ENCODE peak calls at places on chromosomes 6 and 20, in four cellular contexts. N is dorsolateral prefrontal cortex, V is heart left ventricle, Y is H7. X is an unnamed sample.
A peak's percentile ranks its signal among the peaks of the same experiment; 100 is the strongest.

GRCh38 chr6:146191600-146191999 is 162.7 kb downstream of the GRM1 start:
- DNase-seq in N (no peak), V (no peak), Y (no peak), X (no peak)

GRCh38 chr6:49676671-49677281 is 36.6 kb downstream of the CRISP2 start:
- DNase-seq in N (no peak), V (no peak), Y (no peak), X (no peak)

GRCh38 chr20:8964944-8965562 is 103.8 kb upstream of the PLCB4 start:
- DNase-seq in N (no peak), V (peak; percentile 24), Y (no peak), X (no peak)

GRCh38 chr6:32664827-32665362 is 1.6 kb downstream of the HLA-DQB1 start:
- DNase-seq in N (no peak), V (peak; percentile 39), Y (peak; percentile 41), X (peak; percentile 30)

GRCh38 chr20:62177307-62177706 is 5.5 kb upstream of the MTG2 start:
- DNase-seq in N (no peak), V (no peak), Y (no peak), X (no peak)

GRCh38 chr6:27839303-27840081 is 72.7 kb downstream of the OR2B2 start:
- DNase-seq in N (no peak), V (peak; percentile 31), Y (no peak), X (no peak)

GRCh38 chr6:84224251-84224650 is 3.2 kb downstream of the CEP162 start:
- DNase-seq in N (no peak), V (no peak), Y (no peak), X (no peak)

GRCh38 chr6:26230336-26230735 is 134.7 kb upstream of the BTN3A2 start:
- DNase-seq in N (no peak), V (no peak), Y (no peak), X (no peak)

GRCh38 chr20:13105864-13106457 is 97.2 kb downstream of the SPTLC3 start:
- DNase-seq in N (no peak), V (no peak), Y (no peak), X (no peak)

GRCh38 chr6:122049341-122049740 is 350.1 kb upstream of the HSF2 start:
- DNase-seq in N (no peak), V (no peak), Y (no peak), X (peak; percentile 21)

GRCh38 chr20:18794428-18794787 is 19.2 kb upstream of the SCP2D1 start:
- DNase-seq in N (no peak), V (no peak), Y (no peak), X (no peak)

GRCh38 chr6:126143650-126144260 is 157.4 kb downstream of the TRMT11 start:
- DNase-seq in N (no peak), V (no peak), Y (no peak), X (no peak)

GRCh38 chr6:21874372-21874771 is 280.8 kb downstream of the SOX4 start:
- DNase-seq in N (no peak), V (no peak), Y (no peak), X (no peak)

GRCh38 chr20:21104466-21104761 is 1.7 kb downstream of the LINC00237 start:
- DNase-seq in N (no peak), V (no peak), Y (peak; percentile 76), X (no peak)

GRCh38 chr6:148455225-148455624 is 112.6 kb downstream of the SASH1 start:
- DNase-seq in N (no peak), V (no peak), Y (no peak), X (no peak)

GRCh38 chr20:48772183-48772976 is 55.4 kb downstream of the PREX1 start:
- DNase-seq in N (no peak), V (peak; percentile 59), Y (no peak), X (peak; percentile 63)

GRCh38 chr6:150627601-150628012 is 27.9 kb downstream of the PLEKHG1 start:
- DNase-seq in N (no peak), V (no peak), Y (no peak), X (no peak)

GRCh38 chr6:162478191-162478642 is 249.3 kb downstream of the PRKN start:
- DNase-seq in N (no peak), V (no peak), Y (no peak), X (no peak)

GRCh38 chr20:48538058-48538825 is 289.6 kb downstream of the PREX1 start:
- DNase-seq in N (no peak), V (no peak), Y (peak; percentile 40), X (no peak)

GRCh38 chr20:44900231-44900854 is 9.5 kb upstream of the PABPC1L start:
- DNase-seq in N (no peak), V (no peak), Y (no peak), X (no peak)

GRCh38 chr6:77880501-77880900 is 227.7 kb downstream of the MEI4 start:
- DNase-seq in N (no peak), V (no peak), Y (no peak), X (no peak)

GRCh38 chr6:130470777-130471176 is 105.0 kb downstream of the TMEM200A start:
- DNase-seq in N (no peak), V (no peak), Y (no peak), X (no peak)

GRCh38 chr6:37244430-37245310 is 12.9 kb upstream of the TBC1D22B start:
- DNase-seq in N (no peak), V (peak; percentile 88), Y (no peak), X (peak; percentile 72)

GRCh38 chr20:8735014-8735413 is 333.9 kb upstream of the PLCB4 start:
- DNase-seq in N (no peak), V (no peak), Y (no peak), X (no peak)

GRCh38 chr20:40144581-40144980 is 544.5 kb downstream of the MAFB start:
- DNase-seq in N (no peak), V (no peak), Y (no peak), X (no peak)

GRCh38 chr6:160029525-160029924 is 60.6 kb downstream of the IGF2R start:
- DNase-seq in N (no peak), V (no peak), Y (no peak), X (no peak)

GRCh38 chr20:9508696-9509178 is 5.7 kb upstream of the LAMP5 start:
- DNase-seq in N (no peak), V (no peak), Y (peak; percentile 66), X (no peak)

GRCh38 chr20:2984956-2985661 is 58.3 kb upstream of the GNRH2 start:
- DNase-seq in N (no peak), V (no peak), Y (no peak), X (no peak)

GRCh38 chr6:140544431-140544830 is 1170.0 kb upstream of the CITED2 start:
- DNase-seq in N (no peak), V (no peak), Y (no peak), X (no peak)

GRCh38 chr20:37956099-37956498 is 53.2 kb downstream of the VSTM2L start:
- DNase-seq in N (no peak), V (no peak), Y (no peak), X (no peak)

GRCh38 chr6:1864496-1864895 is 254.8 kb downstream of the FOXC1 start:
- DNase-seq in N (no peak), V (no peak), Y (no peak), X (no peak)

GRCh38 chr6:15329154-15329781 is 83.4 kb downstream of the JARID2 start:
- DNase-seq in N (no peak), V (no peak), Y (no peak), X (no peak)

GRCh38 chr6:15331143-15331542 is 85.3 kb downstream of the JARID2 start:
- DNase-seq in N (no peak), V (no peak), Y (no peak), X (no peak)

GRCh38 chr6:15332441-15332840 is 86.6 kb downstream of the JARID2 start:
- DNase-seq in N (no peak), V (no peak), Y (no peak), X (no peak)

GRCh38 chr6:15331629-15332241 is 85.9 kb downstream of the JARID2 start:
- DNase-seq in N (peak; percentile 29), V (no peak), Y (no peak), X (no peak)

GRCh38 chr6:15330174-15330934 is 84.5 kb downstream of the JARID2 start:
- DNase-seq in N (no peak), V (no peak), Y (no peak), X (no peak)
- H3K4me3 ChIP-seq in N (no peak overlapping the region), V (no peak overlapping the region), Y (no peak overlapping the region), X (no peak overlapping the region)

GRCh38 chr20:22717466-22717865 is 133.1 kb upstream of the FOXA2 start:
- DNase-seq in N (no peak), V (peak; percentile 38), Y (no peak), X (no peak)
- H3K4me3 ChIP-seq in N (no peak overlapping the region), V (no peak overlapping the region), Y (no peak overlapping the region), X (no peak overlapping the region)

DNA sequence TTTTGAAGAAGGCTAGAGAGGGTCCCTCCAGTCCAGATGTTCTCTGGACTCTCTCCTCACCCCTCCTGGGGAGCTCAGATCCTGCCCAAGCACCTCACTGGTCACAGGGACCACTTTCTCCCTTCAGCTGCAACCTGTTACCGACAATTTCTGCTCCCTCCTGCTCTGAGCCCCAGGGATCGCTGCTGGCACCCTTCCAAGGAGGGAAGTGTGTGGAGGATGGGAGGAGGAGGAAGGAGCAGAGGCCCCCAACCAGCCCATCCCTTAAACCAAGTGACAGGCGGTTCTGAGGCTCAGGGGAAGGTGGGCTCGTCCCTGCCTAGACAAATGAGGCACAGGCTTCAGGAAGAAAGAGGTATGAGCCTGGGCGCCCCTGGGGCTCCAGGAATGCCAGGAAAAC is 13.9 kb downstream of the PMEPA1 start:
- DNase-seq in N (no peak), V (no peak), Y (no peak), X (no peak)
- H3K4me3 ChIP-seq in N (no peak overlapping the region), V (no peak overlapping the region), Y (no peak overlapping the region), X (no peak overlapping the region)

DNA sequence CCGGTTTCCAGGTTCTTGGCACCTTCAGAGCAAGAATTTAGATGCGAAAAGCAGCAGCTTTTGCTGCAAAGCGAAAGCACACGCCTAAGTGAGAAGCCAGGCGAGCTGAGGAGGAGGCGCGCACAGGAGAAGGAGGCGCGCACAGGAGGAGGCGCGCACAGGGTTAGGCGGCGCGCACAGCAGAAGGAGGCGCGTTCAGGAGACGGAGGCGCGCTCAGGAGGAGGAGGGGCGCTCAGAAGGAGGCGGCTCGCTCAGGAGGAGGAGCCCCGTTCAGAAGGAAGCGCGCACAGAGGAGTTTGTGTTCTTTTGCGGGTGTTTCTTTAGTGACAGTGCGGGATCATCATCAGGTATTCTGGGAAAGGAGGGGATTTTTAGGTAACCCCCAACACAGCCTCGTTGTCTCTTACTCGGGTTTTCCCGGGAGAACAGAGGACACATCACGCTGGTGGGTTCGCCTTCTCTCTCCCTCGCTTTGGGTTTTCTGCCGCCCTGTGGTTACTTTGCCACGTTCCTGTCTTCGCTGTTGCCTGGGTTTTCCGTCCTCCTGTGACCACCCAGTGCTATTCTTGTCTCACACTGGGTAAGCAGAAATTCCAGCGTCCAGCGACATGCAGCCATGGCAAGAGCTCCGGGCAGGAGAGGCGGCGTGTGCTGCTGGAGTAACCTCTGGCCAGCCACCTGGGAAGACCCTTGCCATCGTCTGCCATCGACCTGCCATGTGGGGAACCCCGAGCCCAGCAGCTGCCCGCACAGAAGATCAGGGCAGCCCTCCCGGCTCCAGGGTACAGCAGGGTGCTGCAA is 47.0 kb downstream of the WDR27 start:
- DNase-seq in N (peak; percentile 63), V (peak; percentile 72), Y (peak; percentile 91), X (peak; percentile 66)
- H3K4me3 ChIP-seq in N (peak overlapping the region; percentile 59), V (peak overlapping the region; percentile 49), Y (peak overlapping the region; percentile 45), X (peak overlapping the region; percentile 68)

DNA sequence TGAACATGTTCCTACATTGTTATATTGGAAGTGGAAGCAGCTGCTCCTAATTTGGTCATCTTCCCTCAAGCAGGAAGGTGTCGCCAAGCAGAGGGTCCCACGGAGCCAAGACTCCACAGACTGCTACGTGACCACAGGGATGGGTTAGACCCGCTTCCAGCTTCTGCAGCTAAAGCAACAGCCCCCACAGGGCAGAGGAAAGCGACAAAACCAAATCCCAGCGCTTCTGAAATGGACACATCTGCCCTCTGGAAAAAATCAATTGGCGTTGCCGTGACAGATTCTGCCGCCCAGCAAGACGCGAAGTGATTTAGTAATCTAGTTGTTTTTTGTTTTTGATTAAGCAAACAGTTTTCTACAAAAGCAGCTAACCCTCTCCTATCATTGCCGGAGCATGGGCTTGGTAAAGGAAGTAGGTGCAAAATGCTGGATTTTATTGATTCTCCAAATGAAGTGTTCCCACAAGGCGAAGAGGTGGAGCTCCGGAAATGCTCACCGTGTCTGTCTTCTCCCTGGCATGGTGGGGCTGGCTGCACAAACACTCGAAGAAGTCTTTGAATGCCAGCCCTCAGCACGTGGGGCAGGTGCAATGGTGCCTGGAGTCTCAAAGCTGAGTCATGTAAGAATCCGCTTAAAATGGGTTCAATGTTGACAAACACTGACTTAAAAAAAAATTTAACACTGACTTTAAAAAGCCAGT is 79.4 kb upstream of the FRMD1 start:
- DNase-seq in N (no peak), V (peak; percentile 11), Y (no peak), X (no peak)
- H3K4me3 ChIP-seq in N (no peak overlapping the region), V (no peak overlapping the region), Y (no peak overlapping the region), X (no peak overlapping the region)